ENCODE peak calls at places on chromosome 13, in nine cellular contexts. A, X, P, J, D, M, H, I and O are unnamed samples.

GRCh38 chr13:34762312-34762711 is 179.8 kb upstream of the NBEA start:
- DNase-seq in A (no peak), X (peak; percentile 43), P (peak; percentile 70), J (no peak), D (no peak), M (no peak), H (no peak), I (no peak), O (no peak)

GRCh38 chr13:41365636-41366035 is 54.6 kb downstream of the NAA16 start:
- DNase-seq in A (no peak), X (no peak), P (no peak), J (no peak), D (no peak), M (no peak), H (no peak), I (no peak), O (no peak)

GRCh38 chr13:30963794-30964193 is 31.3 kb downstream of the TEX26 start:
- DNase-seq in A (peak; percentile 21), X (peak; percentile 46), P (no peak), J (peak; percentile 38), D (no peak), M (no peak), H (no peak), I (no peak), O (peak; percentile 26)

GRCh38 chr13:80157261-80157942 is 183.5 kb downstream of the SPRY2 start:
- DNase-seq in A (no peak), X (no peak), P (no peak), J (no peak), D (no peak), M (no peak), H (no peak), I (no peak), O (no peak)

GRCh38 chr13:31774186-31774585 is 34.9 kb downstream of the RXFP2 start:
- DNase-seq in A (peak; percentile 19), X (no peak), P (no peak), J (no peak), D (no peak), M (no peak), H (no peak), I (no peak), O (no peak)

GRCh38 chr13:106122234-106122633 is 413.2 kb downstream of the EFNB2 start:
- DNase-seq in A (no peak), X (no peak), P (no peak), J (no peak), D (no peak), M (no peak), H (no peak), I (no peak), O (no peak)

GRCh38 chr13:51246005-51246404 is 23.8 kb downstream of the FAM124A start:
- DNase-seq in A (no peak), X (no peak), P (no peak), J (no peak), D (no peak), M (no peak), H (no peak), I (no peak), O (no peak)

GRCh38 chr13:67632590-67632989 is 402.5 kb upstream of the PCDH9 start:
- DNase-seq in A (no peak), X (no peak), P (no peak), J (no peak), D (no peak), M (no peak), H (no peak), I (no peak), O (no peak)

GRCh38 chr13:99347911-99348451 is 40.8 kb upstream of the GPR183 start:
- DNase-seq in A (no peak), X (no peak), P (no peak), J (no peak), D (no peak), M (no peak), H (no peak), I (no peak), O (no peak)

GRCh38 chr13:25281193-25281936 is 5.9 kb downstream of the MTMR6 start:
- DNase-seq in A (no peak), X (no peak), P (no peak), J (no peak), D (no peak), M (no peak), H (no peak), I (no peak), O (no peak)

GRCh38 chr13:40480012-40480914 is 186.2 kb downstream of the FOXO1 start:
- DNase-seq in A (no peak), X (no peak), P (no peak), J (no peak), D (peak; percentile 65), M (no peak), H (no peak), I (no peak), O (no peak)

GRCh38 chr13:29484236-29484635 is 111.3 kb downstream of the SLC7A1 start:
- DNase-seq in A (no peak), X (no peak), P (no peak), J (no peak), D (no peak), M (no peak), H (no peak), I (no peak), O (no peak)

GRCh38 chr13:98312606-98313005 is 135.5 kb upstream of the RNF113B start:
- DNase-seq in A (no peak), X (no peak), P (no peak), J (no peak), D (no peak), M (no peak), H (no peak), I (no peak), O (no peak)

GRCh38 chr13:26707122-26708006 is 53.2 kb downstream of the GPR12 start:
- DNase-seq in A (peak; percentile 73), X (peak; percentile 78), P (no peak), J (no peak), D (peak; percentile 46), M (no peak), H (no peak), I (no peak), O (no peak)

GRCh38 chr13:104750377-104750776 is 1684.2 kb upstream of the SLC10A2 start:
- DNase-seq in A (no peak), X (peak; percentile 54), P (no peak), J (no peak), D (no peak), M (no peak), H (no peak), I (no peak), O (no peak)

GRCh38 chr13:94557836-94558235 is 38.1 kb downstream of the TGDS start:
- DNase-seq in A (no peak), X (no peak), P (no peak), J (no peak), D (no peak), M (no peak), H (no peak), I (no peak), O (no peak)

GRCh38 chr13:60226507-60226906 is 62.8 kb upstream of the DIAPH3 start:
- DNase-seq in A (peak; percentile 16), X (peak; percentile 43), P (no peak), J (no peak), D (no peak), M (no peak), H (no peak), I (no peak), O (no peak)

GRCh38 chr13:46211521-46212351 is at the start of gene LRRC63:
- DNase-seq in A (peak; percentile 89), X (peak; percentile 89), P (peak; percentile 50), J (peak; percentile 76), D (peak; percentile 81), M (peak; percentile 71), H (peak; percentile 81), I (peak; percentile 58), O (peak; percentile 78)

GRCh38 chr13:99962242-99962641 is 9.3 kb downstream of the ZIC5 start:
- DNase-seq in A (no peak), X (no peak), P (no peak), J (no peak), D (no peak), M (no peak), H (no peak), I (no peak), O (no peak)

DNA sequence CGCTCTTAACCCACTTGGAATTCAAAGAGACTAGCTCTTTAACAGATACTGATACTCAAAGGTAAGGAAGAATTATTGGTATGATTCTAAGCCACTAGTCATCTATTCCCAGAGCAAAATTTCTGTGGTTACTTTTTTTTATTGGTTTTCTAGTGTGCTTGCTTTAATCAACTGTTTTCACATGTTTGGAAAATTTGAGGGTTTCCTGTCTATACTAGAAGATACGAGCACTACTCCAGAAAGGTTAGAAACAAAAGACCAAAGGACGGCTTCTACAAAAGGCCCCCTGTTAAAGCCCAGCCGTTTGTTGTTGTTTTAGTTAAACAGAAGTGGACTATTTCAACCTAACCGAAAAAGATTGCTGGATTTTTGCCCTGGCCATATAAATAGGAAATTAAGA is 18.5 kb upstream of the LPAR6 start:
- DNase-seq in A (no peak), X (no peak), P (no peak), J (no peak), D (no peak), M (no peak), H (no peak), I (no peak), O (no peak)
- H3K27ac ChIP-seq in A (no peak overlapping the region), X (no peak overlapping the region), P (peak overlapping the region; percentile 82), J (no peak overlapping the region), D (no peak overlapping the region), M (no peak overlapping the region), H (peak overlapping the region; percentile 63), I (no peak overlapping the region), O (no peak overlapping the region)

DNA sequence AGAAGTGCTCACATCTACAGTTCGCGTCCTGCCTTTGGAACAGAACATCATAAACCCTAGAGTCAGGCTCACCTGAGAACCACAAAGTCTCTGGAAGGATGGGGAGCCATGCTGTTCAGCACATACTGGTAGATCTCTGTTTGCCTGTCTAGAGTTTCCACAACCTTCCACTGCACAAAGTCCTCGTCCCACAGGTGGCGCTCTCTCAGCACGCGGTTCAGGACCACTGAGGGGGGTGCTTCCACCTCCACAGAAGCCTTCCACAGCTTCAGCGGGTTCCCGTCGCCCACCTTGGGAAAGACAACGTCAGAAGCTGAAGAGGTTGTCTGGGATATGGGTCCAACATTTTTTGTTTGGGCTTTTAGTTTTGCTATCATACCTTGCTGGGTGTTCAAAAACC is 93.6 kb downstream of the KL start:
- DNase-seq in A (no peak), X (no peak), P (no peak), J (no peak), D (no peak), M (no peak), H (no peak), I (no peak), O (no peak)
- H3K4me1 ChIP-seq in A (peaks cover 27% of the 10 kb centered on the region), X (peaks cover 33% of the 10 kb centered on the region), P (peaks cover 5% of the 10 kb centered on the region), J (peaks cover 20% of the 10 kb centered on the region), D (no peaks in the 10 kb centered on the region), M (no peaks in the 10 kb centered on the region), H (peaks cover 76% of the 10 kb centered on the region), I (no peaks in the 10 kb centered on the region), O (peaks cover 17% of the 10 kb centered on the region)

GRCh38 chr13:112065867-112066623 is 904 bp upstream of the SOX1 start:
- DNase-seq in A (no peak), X (no peak), P (no peak), J (no peak), D (no peak), M (no peak), H (no peak), I (no peak), O (no peak)
- H3K27me3 ChIP-seq in A (peaks cover 7% of the 10 kb centered on the region), X (peaks cover 88% of the 10 kb centered on the region), P (no peaks in the 10 kb centered on the region), J (peaks cover 43% of the 10 kb centered on the region), D (peaks cover 37% of the 10 kb centered on the region), M (peaks cover 35% of the 10 kb centered on the region), H (peaks cover 95% of the 10 kb centered on the region), I (peaks cover 78% of the 10 kb centered on the region), O (peaks cover 4% of the 10 kb centered on the region)

DNA sequence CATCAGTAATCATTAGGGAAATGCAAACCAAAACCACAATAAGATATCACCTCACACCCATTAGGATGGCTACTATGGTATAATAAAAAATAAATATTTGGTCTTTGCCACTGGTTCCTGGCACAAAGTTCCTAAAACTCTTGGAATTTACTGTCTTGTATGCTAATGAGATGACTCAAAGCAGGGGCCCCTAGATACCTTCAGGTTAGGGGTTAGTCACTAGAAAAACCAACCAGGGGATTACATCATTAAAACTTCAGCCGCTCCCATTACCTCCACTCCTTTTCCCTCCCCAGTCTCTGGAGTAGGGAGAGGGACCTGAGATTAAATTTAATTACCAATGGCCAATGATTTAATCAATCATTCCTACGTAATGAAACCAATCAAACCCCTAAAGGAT is 49.6 kb downstream of the THSD1 start:
- DNase-seq in A (no peak), X (no peak), P (no peak), J (no peak), D (no peak), M (no peak), H (no peak), I (no peak), O (no peak)
- H3K27ac ChIP-seq in A (no peak overlapping the region), X (no peak overlapping the region), P (no peak overlapping the region), J (no peak overlapping the region), D (no peak overlapping the region), M (no peak overlapping the region), H (no peak overlapping the region), I (peak overlapping the region; percentile 44), O (no peak overlapping the region)